ENCODE peak calls at places on chromosome 4, in six cellular contexts. W is cardiac fibroblast, J is mucosa of descending colon, R is psoas muscle, S is GM20000, L is WERI-Rb-1. N is an unnamed sample.

GRCh38 chr4:88219099-88219498 is 60.7 kb upstream of the ABCG2 start:
- DNase-seq in W (peak), J (no peak), R (no peak), S (peak), L (no peak), N (peak)

GRCh38 chr4:87971866-87972265 is 3.6 kb upstream of the SPP1 start:
- DNase-seq in W (no peak), J (no peak), R (no peak), S (no peak), L (no peak), N (no peak)

GRCh38 chr4:1199556-1200331 is 27.4 kb upstream of the SPON2 start:
- DNase-seq in W (no peak), J (peak), R (no peak), S (no peak), L (no peak), N (no peak)

GRCh38 chr4:7973545-7973981 is 33.9 kb upstream of the AFAP1 start:
- DNase-seq in W (peak), J (peak), R (no peak), S (no peak), L (no peak), N (no peak)

GRCh38 chr4:77432702-77433101 is 172.9 kb upstream of the CXCL13 start:
- DNase-seq in W (peak), J (no peak), R (no peak), S (no peak), L (no peak), N (no peak)

GRCh38 chr4:141131738-141132688 is 1.3 kb downstream of the RNF150 start:
- DNase-seq in W (peak), J (peak), R (peak), S (peak), L (peak), N (peak)

GRCh38 chr4:53088132-53088531 is 226.0 kb downstream of the RASL11B start:
- DNase-seq in W (no peak), J (no peak), R (no peak), S (no peak), L (no peak), N (no peak)

GRCh38 chr4:156756118-156756517 is 215.5 kb downstream of the PDGFC start:
- DNase-seq in W (peak), J (no peak), R (no peak), S (no peak), L (no peak), N (no peak)

GRCh38 chr4:158786155-158786581 is 17.3 kb downstream of the FNIP2 start:
- DNase-seq in W (peak), J (no peak), R (no peak), S (no peak), L (no peak), N (no peak)

GRCh38 chr4:136967069-136967468 is 565.2 kb downstream of the PCDH18 start:
- DNase-seq in W (no peak), J (no peak), R (no peak), S (no peak), L (no peak), N (no peak)

GRCh38 chr4:157115613-157116340 is 39.8 kb downstream of the GLRB start:
- DNase-seq in W (peak), J (no peak), R (no peak), S (no peak), L (no peak), N (no peak)

GRCh38 chr4:33184684-33185083 is 2464.5 kb downstream of the PCDH7 start:
- DNase-seq in W (no peak), J (no peak), R (no peak), S (no peak), L (no peak), N (no peak)

GRCh38 chr4:140308366-140309123 is 64.9 kb upstream of the SCOC start:
- DNase-seq in W (peak), J (no peak), R (peak), S (no peak), L (no peak), N (no peak)

GRCh38 chr4:122882830-122883229 is 39.6 kb downstream of the NUDT6 start:
- DNase-seq in W (no peak), J (no peak), R (no peak), S (no peak), L (no peak), N (no peak)

GRCh38 chr4:3640587-3640962 is 108.4 kb upstream of the LRPAP1 start:
- DNase-seq in W (peak), J (no peak), R (no peak), S (no peak), L (no peak), N (no peak)

GRCh38 chr4:80213117-80213815 is 16.0 kb downstream of the PRDM8 start:
- DNase-seq in W (peak), J (no peak), R (no peak), S (no peak), L (no peak), N (no peak)

GRCh38 chr4:186169333-186169941 is 21.9 kb upstream of the CYP4V2 start:
- DNase-seq in W (no peak), J (no peak), R (no peak), S (no peak), L (no peak), N (no peak)

GRCh38 chr4:186172551-186172950 is 18.8 kb upstream of the CYP4V2 start:
- DNase-seq in W (no peak), J (no peak), R (no peak), S (no peak), L (no peak), N (no peak)

GRCh38 chr4:186168750-186169149 is 22.6 kb upstream of the CYP4V2 start:
- DNase-seq in W (no peak), J (no peak), R (no peak), S (no peak), L (no peak), N (no peak)

GRCh38 chr4:186170966-186171365 is 20.4 kb upstream of the CYP4V2 start:
- DNase-seq in W (no peak), J (no peak), R (no peak), S (no peak), L (no peak), N (no peak)

GRCh38 chr4:186169942-186170802 is 21.2 kb upstream of the CYP4V2 start:
- DNase-seq in W (no peak), J (no peak), R (no peak), S (no peak), L (no peak), N (no peak)
- TF ChIP-seq CTCF in W (no peak), J (no peak), R (no peak), S (no peak), L (peak), N (no peak)

DNA sequence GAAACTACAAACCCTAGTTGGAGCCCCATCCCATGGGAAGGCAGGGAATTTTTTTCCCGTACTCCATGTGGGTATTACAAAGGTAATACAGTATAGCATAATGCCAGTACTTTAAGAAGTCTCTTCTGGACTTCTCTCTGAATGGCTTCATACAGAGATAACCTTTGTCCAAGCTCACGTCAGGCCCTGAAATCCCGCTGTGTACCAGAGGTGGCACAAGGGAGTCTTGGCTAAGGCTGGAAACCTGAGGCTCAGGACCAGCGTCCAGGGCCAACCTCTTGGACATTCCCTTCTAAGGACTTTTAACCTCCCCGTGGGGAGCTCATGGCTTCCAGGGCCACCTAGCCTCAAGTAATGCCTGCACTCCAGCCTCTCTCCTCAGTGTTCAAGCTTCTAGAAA is 338.9 kb upstream of the FAM241A start:
- DNase-seq in W (no peak), J (no peak), R (no peak), S (no peak), L (peak), N (no peak)
- TF ChIP-seq CTCF in W (no peak), J (no peak), R (no peak), S (no peak), L (peak), N (no peak)

GRCh38 chr4:173360587-173361221 is 10.1 kb upstream of the SAP30 start:
- DNase-seq in W (peak), J (no peak), R (no peak), S (no peak), L (no peak), N (no peak)
- TF ChIP-seq CTCF in W (peak), J (peak), R (peak), S (no peak), L (peak), N (no peak)

GRCh38 chr4:114807759-114808404 is 209.3 kb downstream of the UGT8 start:
- DNase-seq in W (peak), J (no peak), R (no peak), S (peak), L (peak), N (peak)
- TF ChIP-seq CTCF in W (peak), J (peak), R (peak), S (peak), L (peak), N (peak)